ENCODE peak calls at places on chromosomes 1 and 21, in four cellular contexts. M, E, G and X are unnamed samples.
A peak's percentile ranks its signal among the peaks of the same experiment; 100 is the strongest.

GRCh38 chr1:150156868-150157603 is 7.3 kb downstream of the PLEKHO1 start:
- DNase-seq in M (peak; percentile 43), E (no peak), G (no peak), X (peak; percentile 62)

GRCh38 chr1:90707363-90707710 is 9.8 kb downstream of the BARHL2 start:
- DNase-seq in M (peak; percentile 12), E (peak; percentile 86), G (peak; percentile 44), X (peak; percentile 12)

GRCh38 chr21:43208561-43209332 is 39.9 kb downstream of the CRYAA start:
- DNase-seq in M (no peak), E (no peak), G (no peak), X (no peak)

GRCh38 chr1:189851806-189852367 is 625.8 kb downstream of the BRINP3 start:
- DNase-seq in M (no peak), E (no peak), G (no peak), X (peak; percentile 46)

GRCh38 chr1:29122662-29122986 is 1.1 kb downstream of the TMEM200B start:
- DNase-seq in M (peak; percentile 86), E (peak; percentile 86), G (no peak), X (peak; percentile 62)

GRCh38 chr1:87805661-87806376 is 477.1 kb downstream of the LMO4 start:
- DNase-seq in M (peak; percentile 49), E (no peak), G (no peak), X (peak; percentile 95)

GRCh38 chr1:91622586-91622985 is 121.9 kb downstream of the CDC7 start:
- DNase-seq in M (no peak), E (no peak), G (no peak), X (peak; percentile 14)

GRCh38 chr1:179137623-179138235 is 55.9 kb downstream of the TOR3A start:
- DNase-seq in M (peak; percentile 49), E (no peak), G (no peak), X (no peak)

GRCh38 chr1:187689137-187689536 is 860.4 kb downstream of the PLA2G4A start:
- DNase-seq in M (peak; percentile 14), E (no peak), G (no peak), X (peak; percentile 89)

GRCh38 chr1:117753232-117753631 is 147.4 kb downstream of the TENT5C start:
- DNase-seq in M (no peak), E (no peak), G (no peak), X (no peak)

GRCh38 chr1:66182551-66183178 is 351.3 kb upstream of the SGIP1 start:
- DNase-seq in M (peak; percentile 80), E (no peak), G (no peak), X (peak; percentile 95)

GRCh38 chr1:230957580-230957989 is 21.1 kb downstream of the TTC13 start:
- DNase-seq in M (no peak), E (no peak), G (no peak), X (no peak)

GRCh38 chr1:201602413-201603265 is 63.7 kb downstream of the NAV1 start:
- DNase-seq in M (peak; percentile 94), E (no peak), G (no peak), X (peak; percentile 99)

GRCh38 chr1:43822040-43822439 is 111.6 kb upstream of the ARTN start:
- DNase-seq in M (peak; percentile 91), E (no peak), G (no peak), X (peak; percentile 95)

GRCh38 chr1:32339363-32339978 is 3.4 kb upstream of the MARCKSL1 start:
- DNase-seq in M (no peak), E (no peak), G (no peak), X (peak; percentile 51)

GRCh38 chr1:205484985-205485967 is 19.2 kb upstream of the CDK18 start:
- DNase-seq in M (peak; percentile 58), E (peak; percentile 96), G (peak; percentile 18), X (peak; percentile 24)

GRCh38 chr1:204126941-204127340 is 24.9 kb downstream of the ETNK2 start:
- DNase-seq in M (no peak), E (no peak), G (no peak), X (no peak)

GRCh38 chr21:33815153-33815707 is 100.4 kb downstream of the ATP5PO start:
- DNase-seq in M (no peak), E (no peak), G (no peak), X (no peak)

GRCh38 chr1:162161921-162162550 is 92.5 kb downstream of the NOS1AP start:
- DNase-seq in M (peak; percentile 36), E (no peak), G (no peak), X (peak; percentile 38)

GRCh38 chr1:154423303-154423987 is 18.3 kb downstream of the IL6R start:
- DNase-seq in M (peak; percentile 66), E (no peak), G (no peak), X (peak; percentile 71)

GRCh38 chr1:42154685-42155084 is 1.5 kb downstream of the GUCA2B start:
- DNase-seq in M (no peak), E (no peak), G (no peak), X (no peak)

GRCh38 chr1:35454616-35455015 is 102.6 kb downstream of the KIAA0319L start:
- DNase-seq in M (peak; percentile 71), E (no peak), G (no peak), X (peak; percentile 49)

GRCh38 chr1:226674892-226675719 is 64.0 kb downstream of the ITPKB start:
- DNase-seq in M (no peak), E (no peak), G (peak; percentile 72), X (no peak)

GRCh38 chr1:64043976-64044375 is 159.4 kb upstream of the UBE2U start:
- DNase-seq in M (peak; percentile 81), E (no peak), G (no peak), X (peak; percentile 81)

GRCh38 chr1:65471213-65471833 is 50.9 kb downstream of the LEPR start:
- DNase-seq in M (no peak), E (no peak), G (no peak), X (no peak)

GRCh38 chr1:111062081-111062480 is 77.8 kb downstream of the DRAM2 start:
- DNase-seq in M (no peak), E (no peak), G (no peak), X (no peak)

GRCh38 chr1:116580446-116581322 is 9.9 kb upstream of the CD58 start:
- DNase-seq in M (peak; percentile 43), E (no peak), G (no peak), X (peak; percentile 51)

GRCh38 chr1:227774051-227774720 is 39.0 kb downstream of the SNAP47 start:
- DNase-seq in M (no peak), E (peak; percentile 48), G (no peak), X (no peak)

GRCh38 chr1:44594353-44594752 is 79.9 kb downstream of the TMEM53 start:
- DNase-seq in M (no peak), E (no peak), G (no peak), X (no peak)